ENCODE peak calls at places on chromosomes 16 and 17, in four cellular contexts. M is GDM1, B is WTC11, S is epithelial cell of esophagus. P is an unnamed sample.

GRCh38 chr16:85821441-85821901 is 22.0 kb downstream of the COX4I1 start:
- DNase-seq in M (peak), B (peak), S (peak), P (peak)

GRCh38 chr16:87064731-87065720 is 252.2 kb downstream of the C16orf95 start:
- DNase-seq in M (no peak), B (no peak), S (no peak), P (no peak)

GRCh38 chr17:59388070-59388556 is 56.7 kb downstream of the YPEL2 start:
- DNase-seq in M (no peak), B (no peak), S (no peak), P (no peak)

GRCh38 chr16:9077001-9077809 is 14.2 kb upstream of the HAPSTR1 start:
- DNase-seq in M (no peak), B (no peak), S (peak), P (no peak)

GRCh38 chr16:68973611-68974120 is 130.3 kb downstream of the TANGO6 start:
- DNase-seq in M (no peak), B (no peak), S (no peak), P (no peak)

GRCh38 chr16:60646631-60647030 is 1389.6 kb downstream of the CDH8 start:
- DNase-seq in M (no peak), B (no peak), S (no peak), P (no peak)

GRCh38 chr17:56717471-56717870 is 116.2 kb downstream of the C17orf67 start:
- DNase-seq in M (peak), B (no peak), S (peak), P (no peak)

GRCh38 chr16:58464047-58464915 is 35.7 kb upstream of the NDRG4 start:
- DNase-seq in M (no peak), B (peak), S (no peak), P (no peak)

GRCh38 chr16:4272114-4272954 is 489 bp downstream of the TFAP4 start:
- DNase-seq in M (peak), B (peak), S (peak), P (peak)

GRCh38 chr17:42613699-42614295 is 4.3 kb downstream of the TUBG1 start:
- DNase-seq in M (no peak), B (no peak), S (no peak), P (no peak)

GRCh38 chr17:44400226-44400847 is 10.9 kb upstream of the ITGA2B start:
- DNase-seq in M (no peak), B (no peak), S (peak), P (no peak)

GRCh38 chr17:78675316-78675616 is 98.1 kb upstream of the DNAH17 start:
- DNase-seq in M (no peak), B (no peak), S (no peak), P (no peak)

P was measured in CMK.